ENCODE peak calls at places on chromosome X, in six cellular contexts. A, F, P, E, B and N are unnamed samples.

GRCh38 chrX:153181822-153182221 is 2.7 kb downstream of the MAGEA1 start:
- DNase-seq in B (no peak), E (no peak), A (no peak), P (no peak), F (no peak), N (no peak)

GRCh38 chrX:17520206-17520605 is 145.2 kb downstream of the NHS start:
- DNase-seq in F (no peak), P (no peak), A (no peak), E (no peak), B (no peak), N (no peak)

GRCh38 chrX:80812176-80812575 is 2.5 kb upstream of the BRWD3 start:
- DNase-seq in E (no peak), A (no peak), B (no peak), P (peak), F (no peak), N (no peak)

GRCh38 chrX:133726211-133726630 is 259.2 kb downstream of the GPC3 start:
- DNase-seq in F (no peak), A (no peak), B (no peak), E (no peak), P (peak), N (no peak)

GRCh38 chrX:120260369-120260768 is 9.8 kb downstream of the ZBTB33 start:
- DNase-seq in F (peak), P (no peak), A (no peak), E (no peak), B (no peak), N (no peak)

GRCh38 chrX:40380649-40381488 is 199.9 kb upstream of the ATP6AP2 start:
- DNase-seq in A (no peak), F (no peak), E (no peak), P (no peak), B (no peak), N (no peak)

GRCh38 chrX:119040432-119040831 is 32.4 kb upstream of the CT47C1 start:
- DNase-seq in A (no peak), B (no peak), F (no peak), E (no peak), P (peak), N (no peak)

GRCh38 chrX:39907964-39908616 is 189.7 kb downstream of the BCOR start:
- DNase-seq in E (no peak), A (peak), B (no peak), P (peak), F (no peak), N (no peak)

GRCh38 chrX:64975491-64975890 is 759 bp downstream of the ZC4H2 start:
- DNase-seq in P (peak), A (peak), E (no peak), B (no peak), F (no peak), N (no peak)

GRCh38 chrX:112043997-112044396 is 38.6 kb downstream of the TRPC5 start:
- DNase-seq in P (no peak), E (no peak), A (no peak), F (no peak), B (peak), N (no peak)

GRCh38 chrX:134836497-134836968 is 154.3 kb upstream of the SMIM10 start:
- DNase-seq in P (peak), A (no peak), F (no peak), B (peak), E (no peak), N (no peak)

GRCh38 chrX:149495573-149496071 is 9.5 kb downstream of the IDS start:
- DNase-seq in A (no peak), E (no peak), F (no peak), B (no peak), P (peak), N (peak)

GRCh38 chrX:63652086-63652775 is 132.8 kb downstream of the ARHGEF9 start:
- DNase-seq in E (no peak), F (no peak), B (no peak), P (no peak), A (no peak), N (no peak)

GRCh38 chrX:11367609-11368430 is 74.6 kb downstream of the AMELX start:
- DNase-seq in P (peak), E (no peak), F (no peak), B (peak), A (no peak), N (no peak)

GRCh38 chrX:110786486-110786885 is 9.1 kb downstream of the CHRDL1 start:
- DNase-seq in B (no peak), A (no peak), F (no peak), P (no peak), E (no peak), N (no peak)

GRCh38 chrX:45056428-45057145 is 144.1 kb downstream of the DIPK2B start:
- DNase-seq in F (no peak), A (no peak), B (no peak), P (no peak), E (no peak), N (no peak)

GRCh38 chrX:65985922-65986588 is 53.8 kb downstream of the VSIG4 start:
- DNase-seq in E (no peak), A (no peak), P (peak), B (peak), F (no peak), N (no peak)

GRCh38 chrX:56792270-56793111 is 63.4 kb downstream of the NBDY start:
- DNase-seq in A (peak), B (no peak), P (no peak), E (no peak), F (peak), N (peak)

GRCh38 chrX:9033179-9033578 is 748 bp downstream of the FAM9B start:
- DNase-seq in B (no peak), P (no peak), E (no peak), F (no peak), A (no peak), N (no peak)

GRCh38 chrX:133171962-133172708 is 46.0 kb downstream of the TFDP3 start:
- DNase-seq in F (no peak), P (peak), B (no peak), A (no peak), E (no peak), N (no peak)

GRCh38 chrX:44843318-44843702 is 511 bp upstream of the DUSP21 start:
- DNase-seq in A (no peak), P (no peak), E (no peak), B (peak), F (no peak), N (no peak)

GRCh38 chrX:24860140-24860539 is 155.6 kb downstream of the ARX start:
- DNase-seq in P (peak), E (no peak), B (no peak), F (no peak), A (no peak), N (no peak)

GRCh38 chrX:39766085-39766726 is 331.6 kb downstream of the BCOR start:
- DNase-seq in B (no peak), P (no peak), A (no peak), F (no peak), E (no peak), N (no peak)

GRCh38 chrX:85517994-85518718 is 138.7 kb upstream of the POF1B start:
- DNase-seq in B (no peak), E (no peak), P (no peak), F (no peak), A (no peak), N (no peak)

GRCh38 chrX:130351567-130351966 is 11.8 kb downstream of the SLC25A14 start:
- DNase-seq in B (no peak), P (no peak), A (no peak), E (no peak), F (no peak), N (no peak)

GRCh38 chrX:53263597-53264094 is 17.7 kb downstream of the IQSEC2 start:
- DNase-seq in A (no peak), F (no peak), B (peak), E (no peak), P (peak), N (no peak)

GRCh38 chrX:50579955-50580354 is 109.3 kb upstream of the DGKK start:
- DNase-seq in B (peak), E (no peak), A (no peak), P (peak), F (no peak), N (no peak)

GRCh38 chrX:20151689-20152088 is 10.1 kb upstream of the EIF1AX start:
- DNase-seq in E (no peak), A (no peak), F (no peak), B (no peak), P (no peak), N (no peak)

GRCh38 chrX:20143539-20143938 is 1.9 kb upstream of the EIF1AX start:
- DNase-seq in A (no peak), B (no peak), F (no peak), P (no peak), E (no peak), N (no peak)

GRCh38 chrX:20144491-20144890 is 2.9 kb upstream of the EIF1AX start:
- DNase-seq in A (no peak), F (no peak), E (no peak), P (peak), B (no peak), N (no peak)

DNA sequence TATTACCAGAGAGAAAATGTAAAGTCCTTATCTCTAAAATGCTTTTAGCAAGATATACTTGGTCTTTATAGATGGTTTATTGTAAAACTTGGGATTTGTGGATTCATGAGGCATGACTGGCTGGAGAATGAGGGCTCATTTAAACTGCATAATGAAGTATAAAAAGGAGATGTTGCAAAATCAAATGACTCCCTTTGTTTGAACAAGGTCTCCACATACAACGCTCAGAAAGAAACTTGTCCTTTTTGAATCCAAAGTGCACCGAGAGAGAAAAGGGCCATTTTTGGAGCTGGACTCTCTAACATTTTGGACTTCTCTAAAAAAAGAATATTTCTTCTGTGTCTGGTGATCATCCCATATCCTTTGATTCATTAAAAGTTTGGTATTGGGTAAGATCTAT is 7.7 kb upstream of the EIF1AX start:
- DNase-seq in F (no peak), B (no peak), E (no peak), P (no peak), A (no peak), N (no peak)
- TF ChIP-seq POLR2AphosphoS5 in F (no peak), B (no peak), E (no peak), P (no peak), A (no peak), N (no peak)

GRCh38 chrX:102155806-102156179 is at the start of gene BEX5:
- DNase-seq in A (peak), B (peak), E (no peak), F (peak), P (peak), N (no peak)
- TF ChIP-seq POLR2AphosphoS5 in A (peak), B (no peak), E (no peak), F (no peak), P (no peak), N (no peak)

GRCh38 chrX:2311483-2311882 is 189.3 kb downstream of the DHRSX start:
- DNase-seq in B (no peak), P (no peak), E (no peak), A (no peak), F (no peak), N (no peak)
- TF ChIP-seq POLR2AphosphoS5 in B (no peak), P (no peak), E (no peak), A (no peak), F (no peak), N (no peak)

GRCh38 chrX:48936429-48937064 is 17.7 kb upstream of the PIM2 start:
- DNase-seq in E (no peak), F (no peak), P (no peak), B (no peak), A (no peak), N (no peak)

GRCh38 chrX:48938721-48939416 is 18.5 kb downstream of the OTUD5 start:
- DNase-seq in F (no peak), A (no peak), B (no peak), P (no peak), E (no peak), N (no peak)

GRCh38 chrX:48937065-48937907 is 18.5 kb upstream of the PIM2 start:
- DNase-seq in E (peak), B (peak), A (no peak), F (peak), P (no peak), N (no peak)

GRCh38 chrX:48940404-48940955 is 16.9 kb downstream of the OTUD5 start:
- DNase-seq in E (no peak), A (no peak), F (no peak), P (no peak), B (peak), N (no peak)

DNA sequence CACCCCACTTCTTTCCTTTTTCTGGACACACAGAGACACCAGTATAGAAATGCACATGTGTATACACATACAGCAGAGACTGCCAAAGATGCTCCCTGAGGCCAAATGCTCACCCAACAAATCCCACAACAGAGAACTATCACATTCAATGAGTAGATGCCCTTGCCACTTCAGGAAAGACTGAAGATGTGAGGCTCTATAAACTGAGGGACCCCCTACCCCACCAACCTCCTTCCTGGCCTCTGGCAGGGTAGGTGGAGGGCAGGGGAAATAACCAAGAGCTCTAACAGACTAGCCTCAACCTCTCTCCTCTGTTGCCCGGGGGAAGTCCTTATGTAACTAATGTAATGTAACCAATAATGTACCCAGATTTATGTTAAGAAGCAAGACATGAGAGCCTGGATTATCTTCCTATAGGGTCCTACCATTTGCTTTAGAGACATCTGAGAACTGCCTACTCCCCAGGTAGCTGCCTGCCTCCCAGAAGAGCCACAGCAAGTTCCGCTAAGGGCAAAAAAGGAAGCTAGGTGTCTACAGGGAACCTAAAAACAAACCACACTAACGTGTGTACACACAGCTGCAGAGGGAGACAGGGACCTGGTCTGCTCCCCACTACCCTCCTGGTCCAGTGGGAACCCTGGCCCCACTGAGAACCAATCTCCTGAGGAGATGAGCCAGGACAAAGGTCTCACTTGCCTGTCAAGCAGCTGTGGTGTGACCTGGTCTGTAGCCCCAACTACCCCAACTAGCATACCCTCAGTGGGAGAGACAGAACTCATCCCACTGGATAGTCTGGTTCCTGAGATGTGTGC is 17.8 kb downstream of the OTUD5 start:
- DNase-seq in P (no peak), B (no peak), E (no peak), A (no peak), F (no peak), N (no peak)
- TF ChIP-seq POLR2AphosphoS5 in P (no peak), B (no peak), E (no peak), A (no peak), F (no peak), N (no peak)

DNA sequence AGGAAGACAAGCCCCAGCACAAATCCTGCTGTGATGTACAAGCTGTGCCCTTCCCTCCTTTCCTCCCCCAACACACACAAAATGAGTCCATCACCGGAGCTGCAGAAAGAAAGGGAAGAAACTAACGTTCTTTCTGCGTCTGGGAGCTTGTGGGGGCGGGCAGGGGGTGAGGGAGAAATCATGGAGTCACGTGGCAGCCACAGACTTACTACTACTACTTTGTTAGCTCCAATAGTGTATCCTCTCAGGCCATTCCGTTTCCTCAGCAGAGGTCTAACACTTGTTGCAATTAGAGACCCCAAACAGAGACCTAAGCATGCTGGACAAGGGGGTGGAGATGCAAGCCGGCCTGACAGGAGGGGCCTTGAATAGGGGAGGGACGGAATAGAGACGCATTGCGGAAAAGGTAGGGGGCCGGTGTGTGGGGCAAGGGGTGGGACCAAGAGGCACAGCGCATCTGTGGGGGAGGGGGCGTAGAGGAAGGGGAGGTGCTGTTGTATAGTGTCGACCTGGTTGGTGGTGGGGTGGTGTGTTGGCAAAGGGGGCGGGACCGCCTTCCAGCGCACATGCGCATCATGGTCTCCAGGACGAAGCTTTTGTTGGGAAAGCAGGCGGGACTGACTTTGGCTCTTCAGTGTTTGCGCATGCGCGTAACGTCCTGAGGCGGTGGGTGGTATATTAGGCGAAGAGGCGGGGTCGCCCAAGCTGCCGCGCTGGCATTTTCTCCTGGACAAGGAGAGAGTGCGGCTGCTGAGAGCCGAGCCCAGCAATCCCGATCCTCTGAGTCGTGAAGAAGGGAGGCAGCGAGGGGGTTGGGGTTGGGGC is at the start of gene MAGED1:
- DNase-seq in P (peak), B (no peak), A (peak), E (peak), F (peak), N (no peak)
- TF ChIP-seq POLR2AphosphoS5 in P (peak), B (no peak), A (peak), E (peak), F (no peak), N (peak)

GRCh38 chrX:19515615-19516105 is 352 bp upstream of the MAP3K15 start:
- DNase-seq in F (no peak), P (no peak), E (no peak), A (no peak), B (no peak), N (no peak)

GRCh38 chrX:19513383-19513782 is 1.9 kb downstream of the MAP3K15 start:
- DNase-seq in A (no peak), B (no peak), P (no peak), F (no peak), E (no peak), N (no peak)

GRCh38 chrX:19512359-19512758 is 2.9 kb downstream of the MAP3K15 start:
- DNase-seq in E (no peak), F (no peak), A (no peak), P (no peak), B (no peak), N (no peak)

GRCh38 chrX:19512961-19513360 is 2.3 kb downstream of the MAP3K15 start:
- DNase-seq in B (no peak), P (no peak), A (no peak), F (no peak), E (no peak), N (no peak)

DNA sequence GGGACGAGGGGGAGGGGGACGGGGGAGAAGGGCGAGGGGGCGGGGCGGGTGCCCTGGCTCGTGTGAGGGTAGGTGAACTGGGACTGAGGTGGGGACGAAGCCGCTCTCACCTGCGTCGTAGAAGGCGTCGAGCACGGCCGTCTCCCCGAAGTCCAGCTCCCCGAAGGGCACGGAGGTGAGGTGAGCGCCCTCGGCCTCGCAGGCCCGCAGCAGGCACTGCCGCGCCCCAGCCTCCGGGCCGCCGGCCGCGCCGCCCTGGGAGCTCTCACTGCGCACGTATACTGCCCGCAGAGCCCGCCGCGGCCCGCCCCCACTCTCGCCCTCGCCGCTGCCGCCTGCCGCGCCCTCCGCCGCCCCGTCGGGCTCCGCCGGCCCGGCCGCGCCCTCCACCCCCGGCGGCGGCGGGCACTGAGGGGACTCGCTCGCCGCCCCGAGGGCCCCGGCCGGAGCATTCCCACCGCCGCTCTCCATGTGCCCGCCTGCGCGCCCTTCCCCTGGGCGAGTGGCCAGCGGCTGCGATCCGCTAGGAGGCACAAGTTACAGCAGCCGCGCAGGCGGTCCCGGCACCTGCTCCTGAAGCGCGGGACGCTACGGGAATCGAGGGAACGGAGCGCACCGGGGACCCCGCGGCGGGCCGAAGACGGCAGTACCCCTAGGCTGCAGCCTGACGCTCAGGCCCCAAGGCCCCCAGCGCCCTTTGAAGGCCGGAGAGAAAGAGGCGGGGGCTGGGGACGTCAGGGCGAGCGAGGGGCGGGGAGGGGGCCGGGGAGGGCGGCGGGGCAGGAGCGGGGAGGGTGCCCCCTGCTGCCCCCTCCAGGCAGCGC is at the start of gene MAP3K15:
- DNase-seq in F (no peak), P (peak), B (peak), A (no peak), E (peak), N (no peak)
- TF ChIP-seq POLR2AphosphoS5 in F (no peak), P (no peak), B (no peak), A (no peak), E (no peak), N (no peak)

GRCh38 chrX:69524765-69525164 is 20.6 kb downstream of the NALF2 start:
- DNase-seq in F (no peak), B (no peak), P (no peak), A (peak), E (no peak), N (no peak)

GRCh38 chrX:69522052-69522451 is 17.9 kb downstream of the NALF2 start:
- DNase-seq in B (no peak), E (no peak), F (no peak), P (no peak), A (no peak), N (no peak)

GRCh38 chrX:69523314-69523713 is 19.2 kb downstream of the NALF2 start:
- DNase-seq in E (no peak), B (no peak), A (no peak), P (no peak), F (no peak), N (no peak)
- TF ChIP-seq POLR2AphosphoS5 in E (no peak), B (no peak), A (no peak), P (no peak), F (no peak), N (no peak)

GRCh38 chrX:107829880-107830279 is 4.2 kb downstream of the MID2 start:
- DNase-seq in P (no peak), B (no peak), F (no peak), A (no peak), E (no peak), N (no peak)
- TF ChIP-seq POLR2AphosphoS5 in P (no peak), B (no peak), F (no peak), A (no peak), E (no peak), N (no peak)